ENCODE peak calls at places on chromosomes 11 and 22, in four cellular contexts. I is PC-3, L is HCT116, X is gastrocnemius medialis. O is an unnamed sample.

GRCh38 chr11:121576531-121576930 is 123.8 kb upstream of the SORL1-AS1 start:
- DNase-seq in I (no peak), X (no peak), L (no peak), O (no peak)

GRCh38 chr11:2433106-2433925 is 11.0 kb downstream of the TRPM5 start:
- DNase-seq in X (no peak), I (no peak), L (no peak), O (no peak)

GRCh38 chr22:42820075-42820763 is 36.9 kb downstream of the ARFGAP3 start:
- DNase-seq in X (no peak), I (peak; percentile 82), L (no peak), O (no peak)

GRCh38 chr11:61551630-61552029 is 29.2 kb downstream of the SYT7 start:
- DNase-seq in X (no peak), I (peak; percentile 31), L (peak; percentile 34), O (no peak)

GRCh38 chr22:22884888-22885840 is 2.5 kb upstream of the IGLL5 start:
- DNase-seq in X (no peak), I (no peak), L (no peak), O (no peak)

GRCh38 chr11:65591939-65592814 is 3.4 kb downstream of the KCNK7 start:
- DNase-seq in I (no peak), X (no peak), L (no peak), O (no peak)

GRCh38 chr11:16215352-16215751 is 141.0 kb downstream of the SOX6 start:
- DNase-seq in I (no peak), L (no peak), X (no peak), O (no peak)

GRCh38 chr22:44182591-44183588 is 2.2 kb downstream of the PARVG start:
- DNase-seq in L (no peak), X (peak; percentile 28), I (no peak), O (no peak)

GRCh38 chr11:67371549-67372231 is 1.7 kb downstream of the CLCF1 start:
- DNase-seq in I (peak; percentile 62), X (no peak), L (no peak), O (no peak)

GRCh38 chr11:65892661-65893317 is 2.3 kb downstream of the CCDC85B start:
- DNase-seq in X (no peak), I (peak; percentile 47), L (no peak), O (no peak)

DNA sequence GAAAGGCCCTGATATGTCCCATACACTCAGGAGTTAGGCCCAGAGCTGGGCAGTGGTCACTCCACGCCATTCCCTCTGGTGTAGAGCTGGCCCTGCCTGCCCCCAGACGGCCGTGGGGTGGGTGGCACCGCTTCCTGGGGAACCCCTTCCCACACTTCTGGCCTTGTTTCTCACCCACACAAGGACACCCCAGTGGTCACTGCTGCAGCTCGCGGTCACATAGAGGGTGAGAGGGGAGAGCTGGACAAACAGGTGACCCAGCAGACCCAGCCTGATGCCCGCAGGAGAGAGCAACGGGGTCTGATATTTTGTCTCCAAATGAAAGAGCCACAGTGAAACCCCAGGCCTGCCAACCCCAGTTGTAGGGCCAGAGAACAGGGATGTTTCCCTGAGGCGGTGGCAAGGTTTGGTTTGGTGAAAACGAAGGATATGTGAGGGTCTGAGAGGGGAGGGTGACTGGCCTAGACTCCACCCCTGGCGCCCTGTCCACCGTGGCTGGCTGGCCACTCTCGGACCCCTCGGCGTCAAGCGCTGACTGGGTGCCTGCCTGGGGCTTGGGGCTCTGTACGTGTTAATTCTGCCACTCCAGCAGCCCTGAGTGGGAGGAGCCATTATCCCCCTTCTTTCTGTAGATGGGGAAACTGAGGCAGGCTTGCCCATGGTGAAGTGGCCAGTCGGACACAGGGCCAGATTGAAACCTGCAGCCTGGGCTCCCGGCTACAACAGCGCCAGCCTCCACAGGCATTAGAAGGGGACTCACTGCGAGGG is 71.0 kb upstream of the PPARA start:
- DNase-seq in I (no peak), L (no peak), X (no peak), O (peak; percentile 40)
- H3K4me1 ChIP-seq in I (peaks cover 49% of the 10 kb centered on the region), L (peaks cover 70% of the 10 kb centered on the region), X (peaks cover 88% of the 10 kb centered on the region), O (peaks cover 4% of the 10 kb centered on the region)

GRCh38 chr22:25016311-25016710 is 63.8 kb downstream of the KIAA1671 start:
- DNase-seq in I (no peak), L (no peak), X (no peak), O (no peak)

GRCh38 chr22:25014896-25015755 is 62.6 kb downstream of the KIAA1671 start:
- DNase-seq in X (no peak), L (no peak), I (no peak), O (no peak)

GRCh38 chr22:25013634-25014033 is 61.1 kb downstream of the KIAA1671 start:
- DNase-seq in I (peak; percentile 68), X (no peak), L (no peak), O (peak; percentile 27)

GRCh38 chr22:25008666-25009065 is 56.1 kb downstream of the KIAA1671 start:
- DNase-seq in I (peak; percentile 61), X (no peak), L (no peak), O (peak; percentile 55)

DNA sequence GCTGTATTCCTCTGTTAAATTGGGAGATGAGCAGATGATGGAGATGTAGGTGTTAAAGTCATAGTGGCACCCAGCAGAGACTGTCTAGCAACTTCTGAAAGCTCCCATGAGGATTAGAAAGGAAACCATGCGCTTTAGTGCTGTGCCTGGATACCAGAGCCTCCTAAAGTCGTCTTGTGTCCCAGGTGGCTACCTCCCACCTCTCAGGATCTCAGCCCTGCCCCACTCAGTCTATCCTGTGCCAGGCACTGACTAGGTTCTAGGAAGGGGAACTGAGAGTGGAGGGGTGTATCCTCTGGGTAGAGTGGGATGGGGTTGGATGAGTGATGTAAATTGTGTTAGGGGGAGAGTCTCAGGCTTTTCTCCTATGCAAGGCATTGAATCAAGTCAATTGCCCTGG is 60.2 kb downstream of the KIAA1671 start:
- DNase-seq in X (no peak), L (no peak), I (no peak), O (no peak)
- H3K4me3 ChIP-seq in X (no peak overlapping the region), L (no peak overlapping the region), I (no peak overlapping the region), O (no peak overlapping the region)

DNA sequence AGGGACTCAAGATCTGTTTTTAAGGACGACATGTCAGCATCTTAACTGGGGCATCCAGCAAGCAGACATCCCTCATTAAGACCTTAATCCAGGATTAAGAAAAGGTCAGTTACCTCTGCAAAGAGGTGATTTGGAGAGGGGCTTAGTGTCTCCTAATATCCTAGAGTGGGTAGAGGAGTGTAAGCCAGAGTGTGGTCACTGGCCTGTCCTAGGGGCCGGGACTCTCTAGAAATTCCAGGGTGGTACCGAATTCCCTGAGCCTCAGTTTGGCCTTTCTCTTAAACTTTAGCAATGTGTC is 103.9 kb downstream of the SCN3B start:
- DNase-seq in L (no peak), I (no peak), X (no peak), O (no peak)
- TF ChIP-seq CTCF in L (no peak), I (no peak), X (no peak), O (no peak)

GRCh38 chr11:118221419-118221818 is 3.4 kb downstream of the JAML start:
- DNase-seq in I (no peak), L (no peak), X (no peak), O (no peak)
- H3K4me1 ChIP-seq in I (no peaks in the 10 kb centered on the region), L (no peaks in the 10 kb centered on the region), X (no peaks in the 10 kb centered on the region), O (no peaks in the 10 kb centered on the region)

GRCh38 chr22:39149915-39150847 is 2.3 kb downstream of the CBX7 start:
- DNase-seq in L (no peak), I (no peak), X (no peak), O (no peak)
- H3K4me3 ChIP-seq in L (no peak overlapping the region), I (no peak overlapping the region), X (no peak overlapping the region), O (no peak overlapping the region)

DNA sequence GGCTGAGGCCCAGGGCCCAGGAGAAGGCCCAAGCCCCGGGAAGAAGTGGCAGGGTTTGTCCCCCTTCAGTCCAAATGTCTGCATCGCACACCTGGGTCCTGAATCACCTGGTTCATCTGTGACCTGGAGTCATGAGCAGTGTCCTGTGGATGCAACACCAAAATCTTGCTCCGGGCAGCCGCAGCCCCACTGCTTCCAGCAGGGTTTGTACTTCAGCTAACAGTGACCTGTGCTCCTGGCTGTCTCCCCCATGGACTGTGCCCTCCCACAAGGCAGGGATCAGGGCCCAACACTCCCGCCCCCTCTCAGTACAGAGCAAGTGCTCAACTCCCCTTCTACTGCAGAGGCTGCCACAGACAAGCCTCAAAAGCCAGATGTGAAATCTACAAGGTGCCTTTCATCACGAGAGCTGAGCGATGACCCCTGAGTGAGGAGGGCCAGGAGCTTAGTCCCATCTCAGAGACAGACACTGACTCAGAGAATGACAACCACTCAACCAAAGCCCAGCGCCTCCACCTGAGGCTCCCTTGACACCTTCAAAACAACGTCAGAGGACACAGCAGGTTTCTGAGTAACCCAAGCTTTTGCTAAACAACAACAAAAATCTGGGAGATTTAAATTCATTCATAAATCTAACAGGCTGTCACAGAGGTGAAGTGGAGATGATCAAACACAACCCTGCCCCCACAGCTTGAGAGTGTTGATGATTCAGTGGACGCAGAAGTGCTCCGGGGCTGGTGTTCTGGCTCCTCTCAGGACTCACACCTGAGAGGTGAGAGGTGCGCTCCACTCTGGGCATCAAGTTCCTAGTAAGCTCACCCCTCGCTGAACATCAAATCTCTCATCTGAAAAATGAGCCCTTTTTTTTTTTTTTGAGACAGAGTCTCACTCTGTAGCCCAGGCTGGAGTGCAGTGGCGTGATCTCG is 3.4 kb downstream of the KIAA0930 start:
- DNase-seq in L (no peak), X (no peak), I (no peak), O (no peak)
- TF ChIP-seq CTCF in L (no peak), X (no peak), I (no peak), O (no peak)

O was measured in BE2C.